ENCODE peak calls at places on chromosomes 1 and 21, in five cellular contexts. G is stimulated activated CD4-positive, alpha-beta T cell treated with anti-CD3 and anti-CD28 coated beads, TNF-alpha, amount 100 ng/mL, for 4 hours; O is colonic mucosa; F is heart right ventricle; E is nucleus accumbens. Q is an unnamed sample.
A peak's percentile ranks its signal among the peaks of the same experiment; 100 is the strongest.

GRCh38 chr1:23559985-23560755 is 869 bp upstream of the ID3 start:
- DNase-seq in F (no peak), O (no peak), E (no peak), G (no peak), Q (no peak)

GRCh38 chr21:29271927-29272333 is 26.8 kb upstream of the BACH1 start:
- DNase-seq in F (no peak), G (no peak), O (peak; percentile 33), E (no peak), Q (no peak)

GRCh38 chr1:230760360-230760827 is 13.2 kb downstream of the CAPN9 start:
- DNase-seq in O (no peak), E (no peak), G (no peak), F (no peak), Q (no peak)

GRCh38 chr1:89489037-89489729 is 35.4 kb upstream of the LRRC8B start:
- DNase-seq in G (no peak), E (no peak), F (no peak), O (no peak), Q (no peak)

GRCh38 chr21:32807717-32808380 is 36.3 kb upstream of the PAXBP1 start:
- DNase-seq in E (no peak), F (no peak), G (no peak), O (peak; percentile 37), Q (no peak)

GRCh38 chr1:172863031-172863430 is 187.7 kb downstream of the TNFSF18 start:
- DNase-seq in E (no peak), O (no peak), F (no peak), G (no peak), Q (no peak)

GRCh38 chr1:96882096-96882495 is 160.5 kb downstream of the PTBP2 start:
- DNase-seq in E (no peak), G (no peak), O (no peak), F (no peak), Q (no peak)

GRCh38 chr1:167528057-167528705 is 9.9 kb upstream of the CD247 start:
- DNase-seq in F (no peak), E (no peak), G (no peak), O (no peak), Q (no peak)

GRCh38 chr1:225467193-225468020 is 39.6 kb upstream of the LBR start:
- DNase-seq in O (peak; percentile 67), F (peak; percentile 78), G (peak; percentile 51), E (no peak), Q (peak; percentile 75)

GRCh38 chr1:228515200-228515834 is 28.1 kb downstream of the RNF187 start:
- DNase-seq in E (no peak), O (no peak), F (no peak), G (no peak), Q (peak; percentile 38)

GRCh38 chr1:215710340-215710971 is 143.4 kb downstream of the KCTD3 start:
- DNase-seq in O (peak; percentile 22), F (no peak), E (no peak), G (no peak), Q (no peak)

GRCh38 chr1:218395916-218396315 is 50.8 kb downstream of the TGFB2 start:
- DNase-seq in O (no peak), F (no peak), G (no peak), E (no peak), Q (no peak)

GRCh38 chr1:211133841-211134669 is at the start of gene KCNH1:
- DNase-seq in F (peak; percentile 51), G (peak; percentile 53), O (peak; percentile 72), E (peak; percentile 88), Q (peak; percentile 77)

GRCh38 chr1:28190996-28191645 is 14.6 kb upstream of the PTAFR start:
- DNase-seq in O (no peak), G (no peak), F (peak; percentile 34), E (no peak), Q (no peak)

GRCh38 chr21:15534450-15534886 is 195.3 kb upstream of the USP25 start:
- DNase-seq in O (no peak), F (no peak), E (no peak), G (no peak), Q (no peak)

GRCh38 chr1:12244078-12244477 is 14.2 kb downstream of the VPS13D start:
- DNase-seq in G (no peak), F (no peak), O (no peak), E (no peak), Q (no peak)

GRCh38 chr1:6353948-6354658 is 39.5 kb downstream of the ACOT7 start:
- DNase-seq in F (peak; percentile 58), E (no peak), O (peak; percentile 87), G (no peak), Q (no peak)

GRCh38 chr21:15514073-15514946 is 215.5 kb upstream of the USP25 start:
- DNase-seq in F (no peak), E (no peak), G (peak; percentile 17), O (peak; percentile 36), Q (peak; percentile 41)

GRCh38 chr1:9280015-9280860 is 12.5 kb upstream of the SPSB1 start:
- DNase-seq in G (peak; percentile 58), F (no peak), O (peak; percentile 68), E (no peak), Q (no peak)

GRCh38 chr1:88288571-88288970 is 395.5 kb upstream of the PKN2 start:
- DNase-seq in E (no peak), G (no peak), F (no peak), O (no peak), Q (no peak)

GRCh38 chr1:228068359-228068758 is 14.1 kb upstream of the ARF1 start:
- DNase-seq in E (no peak), O (no peak), F (no peak), G (no peak), Q (no peak)

GRCh38 chr1:172394167-172394751 is 26.2 kb upstream of the C1orf105 start:
- DNase-seq in O (no peak), E (no peak), G (peak; percentile 27), F (no peak), Q (peak; percentile 46)

GRCh38 chr1:3024588-3024987 is 3.3 kb downstream of the ACTRT2 start:
- DNase-seq in G (no peak), E (no peak), F (no peak), O (no peak), Q (no peak)

GRCh38 chr1:66464356-66464755 is 69.6 kb upstream of the SGIP1 start:
- DNase-seq in F (no peak), E (no peak), G (no peak), O (no peak), Q (no peak)

GRCh38 chr1:171635661-171636060 is 13.6 kb downstream of the MYOCOS start:
- DNase-seq in F (no peak), O (no peak), G (no peak), E (no peak), Q (no peak)

GRCh38 chr1:244437108-244437507 is 14.6 kb downstream of the ADSS2 start:
- DNase-seq in F (no peak), E (no peak), O (no peak), G (no peak), Q (no peak)

GRCh38 chr1:169046671-169047070 is 59.8 kb upstream of the ATP1B1 start:
- DNase-seq in O (no peak), E (no peak), G (no peak), F (no peak), Q (no peak)

GRCh38 chr1:145963218-145964019 is 956 bp downstream of the ANKRD34A start:
- DNase-seq in G (no peak), E (no peak), O (no peak), F (no peak), Q (no peak)

GRCh38 chr1:37892151-37893047 is 33.0 kb upstream of the MTF1 start:
- DNase-seq in G (no peak), O (no peak), F (no peak), E (no peak), Q (no peak)

GRCh38 chr1:56931686-56932085 is 34.1 kb downstream of the C8B start:
- DNase-seq in E (no peak), F (no peak), G (no peak), O (no peak), Q (no peak)